ENCODE peak calls at places on chromosome 6, in eight cellular contexts. U is stimulated activated CD4-positive, alpha-beta T cell treated with anti-CD3 and anti-CD28 coated beads, TNF-alpha, amount 100 ng/mL, for 48 hours; D is H7; C is CD4-positive, alpha-beta memory T cell; Q is pancreas; I is NCI-H1436; H is adipocyte; F is T-cell. T is an unnamed sample.

GRCh38 chr6:30154709-30155521 is 6.1 kb downstream of the TRIM10 start:
- DNase-seq in Q (no peak), D (no peak), H (peak; percentile 48), U (no peak), C (no peak), I (no peak), F (no peak), T (peak; percentile 32)

GRCh38 chr6:14791525-14791924 is 454.3 kb upstream of the JARID2 start:
- DNase-seq in U (no peak), D (no peak), I (no peak), F (no peak), C (no peak), H (peak; percentile 24), Q (no peak), T (no peak)

GRCh38 chr6:145963216-145964068 is 716 bp downstream of the SHPRH start:
- DNase-seq in Q (peak; percentile 51), D (no peak), U (peak; percentile 25), F (no peak), I (peak; percentile 3), H (peak; percentile 82), C (no peak), T (no peak)

GRCh38 chr6:152380993-152381898 is 255.9 kb downstream of the SYNE1 start:
- DNase-seq in C (no peak), D (no peak), I (no peak), U (no peak), F (no peak), H (peak; percentile 97), Q (peak; percentile 72), T (peak; percentile 59)

GRCh38 chr6:92716638-92717037 is 702.7 kb downstream of the EPHA7 start:
- DNase-seq in Q (no peak), F (no peak), C (no peak), I (no peak), D (no peak), U (no peak), H (no peak), T (no peak)

GRCh38 chr6:18119236-18119635 is 3.2 kb downstream of the NHLRC1 start:
- DNase-seq in F (no peak), I (no peak), H (no peak), D (no peak), U (no peak), Q (no peak), C (no peak), T (peak; percentile 28)

GRCh38 chr6:121236984-121237383 is 97.3 kb downstream of the TBC1D32 start:
- DNase-seq in I (no peak), Q (no peak), H (peak; percentile 10), F (no peak), U (no peak), C (no peak), D (no peak), T (no peak)

GRCh38 chr6:106192824-106193223 is 106.7 kb downstream of the PRDM1 start:
- DNase-seq in I (no peak), F (no peak), Q (no peak), D (no peak), U (no peak), H (peak; percentile 36), C (no peak), T (no peak)

GRCh38 chr6:154298297-154298696 is 58.3 kb downstream of the IPCEF1 start:
- DNase-seq in U (no peak), I (no peak), C (no peak), D (no peak), H (peak; percentile 61), Q (no peak), F (no peak), T (no peak)

GRCh38 chr6:124324237-124324636 is 520.6 kb downstream of the NKAIN2 start:
- DNase-seq in U (no peak), I (no peak), H (no peak), F (no peak), C (no peak), D (no peak), Q (no peak), T (no peak)

GRCh38 chr6:20242397-20242796 is 30.1 kb upstream of the MBOAT1 start:
- DNase-seq in Q (no peak), F (no peak), U (no peak), D (no peak), I (no peak), H (no peak), C (no peak), T (no peak)

GRCh38 chr6:107539849-107540464 is 50.0 kb downstream of the SOBP start:
- DNase-seq in U (no peak), I (no peak), H (no peak), F (no peak), Q (no peak), C (no peak), D (no peak), T (no peak)

GRCh38 chr6:154187203-154187602 is 148.2 kb downstream of the OPRM1 start:
- DNase-seq in D (no peak), F (no peak), I (no peak), C (no peak), U (no peak), H (no peak), Q (no peak), T (no peak)

GRCh38 chr6:170441316-170441715 is 111.8 kb downstream of the PSMB1 start:
- DNase-seq in D (no peak), Q (no peak), H (no peak), C (no peak), U (no peak), I (no peak), F (no peak), T (no peak)

GRCh38 chr6:133854633-133855598 is 34.0 kb upstream of the TCF21 start:
- DNase-seq in D (peak; percentile 64), I (no peak), Q (no peak), F (no peak), U (no peak), H (peak; percentile 42), C (no peak), T (no peak)

GRCh38 chr6:121365499-121366183 is 31.4 kb upstream of the TBC1D32 start:
- DNase-seq in U (no peak), Q (no peak), I (no peak), H (no peak), F (no peak), C (no peak), D (no peak), T (no peak)